ENCODE peak calls at places on chromosomes 4 and X, in five cellular contexts. J is NCI-H2081; W is LNCaP clone FGC; S is stimulated activated CD4-positive, alpha-beta T cell treated with anti-CD3 and anti-CD28 coated beads, TNF-alpha, amount 100 ng/mL, for 48 hours; G is amygdala. T is an unnamed sample.

GRCh38 chrX:44082829-44083228 is 109.6 kb upstream of the NDP start:
- DNase-seq in W (no peak), G (no peak), S (no peak), J (no peak), T (no peak)

GRCh38 chr4:81343536-81343935 is 128.2 kb downstream of the RASGEF1B start:
- DNase-seq in G (no peak), S (no peak), W (no peak), J (no peak), T (no peak)

GRCh38 chr4:109359040-109359646 is 56.7 kb upstream of the COL25A1 start:
- DNase-seq in W (no peak), S (no peak), J (no peak), G (no peak), T (no peak)

GRCh38 chr4:86927843-86928395 is 6.9 kb upstream of the AFF1 start:
- DNase-seq in G (no peak), W (no peak), S (no peak), J (no peak), T (peak; percentile 25)

GRCh38 chrX:19776753-19777152 is 110.6 kb downstream of the SH3KBP1 start:
- DNase-seq in G (no peak), J (no peak), S (no peak), W (no peak), T (no peak)

GRCh38 chr4:16418814-16419213 is 192.5 kb upstream of the TAPT1 start:
- DNase-seq in J (no peak), G (no peak), W (peak; percentile 35), S (no peak), T (peak; percentile 52)

GRCh38 chrX:29661290-29661689 is 554.1 kb upstream of the MAGEB2 start:
- DNase-seq in J (no peak), G (no peak), S (no peak), W (no peak), T (peak; percentile 8)

GRCh38 chr4:152942346-152942745 is 6.2 kb downstream of the FHDC1 start:
- DNase-seq in W (no peak), J (no peak), G (no peak), S (no peak), T (no peak)

GRCh38 chr4:107845721-107846120 is 21.0 kb downstream of the SGMS2 start:
- DNase-seq in G (no peak), W (no peak), J (no peak), S (no peak), T (no peak)

T was measured in LoVo.